ENCODE peak calls at places on chromosomes 12 and 14, in four cellular contexts. H, Q, Y and K are unnamed samples.

GRCh38 chr14:20836668-20837338 is 34.2 kb upstream of the RNASE1 start:
- DNase-seq in Y (peak), Q (peak), H (peak), K (no peak)

GRCh38 chr12:120639771-120640721 is at the start of gene CABP1:
- DNase-seq in Q (peak), Y (peak), H (no peak), K (peak)

GRCh38 chr14:53979747-53980642 is 23.4 kb upstream of the BMP4 start:
- DNase-seq in H (no peak), Q (no peak), Y (peak), K (no peak)

GRCh38 chr14:101557811-101558738 is 3.2 kb upstream of the DIO3 start:
- DNase-seq in Y (peak), H (no peak), Q (peak), K (peak)

GRCh38 chr14:103316723-103317122 is 17.3 kb upstream of the EIF5 start:
- DNase-seq in H (no peak), Q (no peak), Y (no peak), K (no peak)

GRCh38 chr14:75240781-75241180 is 37.8 kb upstream of the FOS start:
- DNase-seq in H (no peak), Y (no peak), Q (no peak), K (no peak)

GRCh38 chr12:59122784-59123183 is 202.5 kb upstream of the LRIG3 start:
- DNase-seq in H (no peak), Q (no peak), Y (no peak), K (no peak)

GRCh38 chr12:87127272-87127671 is 871.1 kb upstream of the MGAT4C start:
- DNase-seq in Q (no peak), Y (no peak), H (no peak), K (no peak)

GRCh38 chr12:95202691-95203476 is 14.4 kb downstream of the FGD6 start:
- DNase-seq in Q (peak), H (no peak), Y (no peak), K (no peak)

GRCh38 chr14:55097894-55098560 is 31.0 kb upstream of the LGALS3 start:
- DNase-seq in H (no peak), Q (no peak), Y (no peak), K (no peak)

GRCh38 chr14:61585598-61586538 is 109.4 kb upstream of the HIF1A start:
- DNase-seq in H (no peak), Q (no peak), Y (no peak), K (no peak)

GRCh38 chr14:104977681-104978647 is at the start of gene AHNAK2:
- DNase-seq in H (peak), Y (peak), Q (peak), K (peak)

GRCh38 chr14:33165144-33165925 is 226.7 kb downstream of the NPAS3 start:
- DNase-seq in H (no peak), Q (no peak), Y (no peak), K (no peak)

GRCh38 chr12:66010787-66011547 is 119.6 kb downstream of the LLPH start:
- DNase-seq in H (no peak), Y (no peak), Q (no peak), K (no peak)

GRCh38 chr14:55433880-55434804 is 6.3 kb downstream of the TBPL2 start:
- DNase-seq in H (no peak), Y (no peak), Q (no peak), K (no peak)

GRCh38 chr12:43004908-43005307 is 415.4 kb upstream of the PRICKLE1 start:
- DNase-seq in H (no peak), Q (no peak), Y (no peak), K (peak)

GRCh38 chr14:81311816-81312215 is 88.3 kb downstream of the STON2 start:
- DNase-seq in Y (no peak), Q (no peak), H (no peak), K (no peak)

GRCh38 chr14:103679351-103679750 is 35.9 kb downstream of the XRCC3 start:
- DNase-seq in H (peak), Q (peak), Y (peak), K (peak)

GRCh38 chr14:49727171-49727570 is 34.3 kb downstream of the KLHDC1 start:
- DNase-seq in Y (peak), H (no peak), Q (no peak), K (no peak)

GRCh38 chr14:49732896-49733295 is 35.1 kb upstream of the KLHDC2 start:
- DNase-seq in H (no peak), Y (no peak), Q (no peak), K (no peak)
- TF ChIP-seq ELF1 in H (no peak), Y (no peak), Q (no peak), K (no peak)

GRCh38 chr14:22378181-22378580 is 210.8 kb downstream of the DAD1 start:
- DNase-seq in Q (no peak), Y (no peak), H (no peak), K (no peak)
- TF ChIP-seq RAD21 in Q (no peak), Y (no peak), H (no peak), K (no peak)

GRCh38 chr14:89386214-89386886 is 30.7 kb downstream of the FOXN3 start:
- DNase-seq in H (no peak), Y (no peak), Q (no peak), K (no peak)
- TF ChIP-seq ELF1 in H (no peak), Y (no peak), Q (no peak), K (no peak)

GRCh38 chr12:103858335-103858734 is 17.3 kb upstream of the NT5DC3 start:
- DNase-seq in Y (no peak), Q (no peak), H (no peak), K (no peak)

GRCh38 chr12:103855036-103855712 is 14.1 kb upstream of the NT5DC3 start:
- DNase-seq in Y (peak), Q (no peak), H (no peak), K (no peak)

GRCh38 chr12:103855896-103856657 is 15.0 kb upstream of the NT5DC3 start:
- DNase-seq in Y (no peak), Q (no peak), H (no peak), K (no peak)

GRCh38 chr12:103857164-103857563 is 16.1 kb upstream of the NT5DC3 start:
- DNase-seq in H (no peak), Y (peak), Q (no peak), K (no peak)

GRCh38 chr12:103858953-103859601 is 18.0 kb upstream of the NT5DC3 start:
- DNase-seq in Q (peak), H (peak), Y (peak), K (no peak)
- TF ChIP-seq RAD21 in Q (no peak), H (no peak), Y (no peak), K (no peak)

GRCh38 chr14:79325557-79325956 is 885.7 kb downstream of the DIO2 start:
- DNase-seq in Q (no peak), Y (no peak), H (no peak), K (no peak)
- TF ChIP-seq ELF1 in Q (no peak), Y (no peak), H (no peak), K (no peak)

GRCh38 chr14:23154876-23155587 is 28.4 kb downstream of the SLC7A8 start:
- DNase-seq in Q (peak), H (no peak), Y (no peak), K (no peak)
- TF ChIP-seq RAD21 in Q (no peak), H (no peak), Y (no peak), K (no peak)

GRCh38 chr14:34475163-34475562 is 13.1 kb upstream of the SPTSSA start:
- DNase-seq in H (no peak), Q (no peak), Y (no peak), K (no peak)

GRCh38 chr14:34474187-34474679 is 12.2 kb upstream of the SPTSSA start:
- DNase-seq in H (no peak), Q (no peak), Y (no peak), K (no peak)

GRCh38 chr14:34470319-34470718 is 8.3 kb upstream of the SPTSSA start:
- DNase-seq in H (no peak), Q (no peak), Y (no peak), K (no peak)

DNA sequence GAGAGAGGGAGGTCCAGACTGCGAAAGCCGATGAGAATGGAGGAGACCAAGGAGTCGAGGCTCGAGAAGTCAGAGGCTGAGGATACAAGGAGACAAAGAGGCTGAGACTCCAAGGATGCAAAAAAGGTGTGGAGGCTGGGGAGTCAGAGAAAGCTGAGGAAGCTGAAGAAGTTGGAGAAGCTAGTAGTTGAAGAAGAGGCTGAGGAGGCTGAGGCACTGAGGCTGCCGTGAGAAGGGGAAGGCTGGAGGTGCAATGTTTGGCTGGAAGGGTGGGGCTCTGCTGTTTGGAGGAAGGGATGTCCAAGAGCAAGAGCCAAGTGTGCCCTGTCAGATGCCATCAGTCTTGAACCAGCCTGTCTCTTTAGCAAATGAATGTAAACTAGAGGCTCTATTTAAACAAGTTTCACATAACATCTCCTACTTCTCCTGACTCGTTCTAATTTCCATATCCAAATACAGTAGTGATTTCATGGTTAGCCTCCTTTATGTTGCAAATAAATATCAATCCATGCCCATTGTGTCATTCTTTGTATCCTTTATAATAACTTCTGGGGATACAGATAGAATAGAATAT is 10.8 kb upstream of the SPTSSA start:
- DNase-seq in Y (no peak), Q (no peak), H (no peak), K (no peak)
- TF ChIP-seq ELF1 in Y (no peak), Q (no peak), H (no peak), K (no peak)

DNA sequence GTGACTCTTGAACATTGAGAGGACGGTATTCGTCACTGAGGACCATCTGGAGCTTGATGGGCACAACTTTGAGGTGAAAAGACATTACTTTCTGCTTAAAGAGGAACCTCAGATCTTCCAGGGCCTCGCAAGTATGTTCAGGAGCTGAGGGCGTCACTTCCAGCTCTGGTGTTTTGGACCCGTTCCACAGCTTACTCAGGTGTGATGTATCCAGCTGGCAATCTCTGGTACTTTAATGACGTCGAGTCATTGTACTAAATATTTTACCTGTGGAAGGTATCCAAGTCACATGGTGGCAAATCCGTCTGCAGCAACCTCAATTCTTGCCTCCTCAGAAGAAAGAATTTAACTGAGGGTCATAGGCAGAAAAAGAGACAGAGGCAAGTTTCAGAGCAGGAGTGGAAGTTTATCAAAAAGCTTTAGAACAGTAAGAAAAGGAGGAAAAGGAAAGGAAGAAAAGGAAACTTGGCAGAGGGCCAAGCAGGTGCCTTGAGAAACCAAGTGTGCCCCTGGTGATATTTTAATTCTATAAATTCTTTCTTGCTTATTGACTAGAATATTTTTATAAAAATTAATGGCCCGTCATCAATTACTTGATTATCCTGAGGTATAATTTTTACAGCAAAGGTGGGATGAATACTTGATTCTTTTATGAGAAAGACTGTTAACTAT is 250.6 kb downstream of the AEBP2 start:
- DNase-seq in Q (no peak), Y (no peak), H (peak), K (no peak)
- TF ChIP-seq RAD21 in Q (no peak), Y (no peak), H (no peak), K (no peak)